ENCODE peak calls at places on chromosomes 1 and 21, in six cellular contexts. One of them, this sample, is unnamed.
A peak's percentile ranks its signal among the peaks of the same experiment; 100 is the strongest.

GRCh38 chr21:34279285-34279684 is 84.5 kb upstream of the KCNE2 start:
- DNase-seq in GM10248: no peak
- DNase-seq in B cell: no peak
- DNase-seq in H9: no peak
- DNase-seq in CD8-positive, alpha-beta T cell: no peak
- DNase-seq in uterus: no peak
- DNase-seq in this sample: no peak

GRCh38 chr1:115052454-115053083 is 22.9 kb downstream of the TSHB start:
- DNase-seq in GM10248: peak; percentile 54
- DNase-seq in B cell: peak; percentile 59
- DNase-seq in H9: peak; percentile 68
- DNase-seq in CD8-positive, alpha-beta T cell: peak; percentile 62
- DNase-seq in uterus: peak; percentile 43
- DNase-seq in this sample: no peak

GRCh38 chr1:108016451-108016920 is 51.5 kb upstream of the VAV3 start:
- DNase-seq in GM10248: no peak
- DNase-seq in B cell: no peak
- DNase-seq in H9: no peak
- DNase-seq in CD8-positive, alpha-beta T cell: no peak
- DNase-seq in uterus: no peak
- DNase-seq in this sample: no peak

GRCh38 chr1:67367370-67368345 is 60.0 kb downstream of the IL12RB2 start:
- DNase-seq in GM10248: no peak
- DNase-seq in B cell: no peak
- DNase-seq in H9: no peak
- DNase-seq in CD8-positive, alpha-beta T cell: no peak
- DNase-seq in uterus: peak; percentile 21
- DNase-seq in this sample: no peak

GRCh38 chr1:39425634-39426033 is 65.8 kb upstream of the BMP8A start:
- DNase-seq in GM10248: no peak
- DNase-seq in B cell: no peak
- DNase-seq in H9: no peak
- DNase-seq in CD8-positive, alpha-beta T cell: no peak
- DNase-seq in uterus: no peak
- DNase-seq in this sample: no peak

GRCh38 chr1:3702528-3702927 is 49.7 kb upstream of the CCDC27 start:
- DNase-seq in GM10248: no peak
- DNase-seq in B cell: no peak
- DNase-seq in H9: no peak
- DNase-seq in CD8-positive, alpha-beta T cell: no peak
- DNase-seq in uterus: no peak
- DNase-seq in this sample: no peak

GRCh38 chr21:45309069-45309521 is 21.4 kb upstream of the POFUT2 start:
- DNase-seq in GM10248: no peak
- DNase-seq in B cell: no peak
- DNase-seq in H9: peak; percentile 84
- DNase-seq in CD8-positive, alpha-beta T cell: peak; percentile 49
- DNase-seq in uterus: no peak
- DNase-seq in this sample: no peak

GRCh38 chr1:240100351-240100750 is 8.7 kb downstream of the FMN2 start:
- DNase-seq in GM10248: no peak
- DNase-seq in B cell: no peak
- DNase-seq in H9: no peak
- DNase-seq in CD8-positive, alpha-beta T cell: no peak
- DNase-seq in uterus: no peak
- DNase-seq in this sample: no peak

GRCh38 chr1:6301526-6301925 is 40.6 kb upstream of the GPR153 start:
- DNase-seq in GM10248: no peak
- DNase-seq in B cell: no peak
- DNase-seq in H9: no peak
- DNase-seq in CD8-positive, alpha-beta T cell: no peak
- DNase-seq in uterus: no peak
- DNase-seq in this sample: no peak

GRCh38 chr1:209733409-209734192 is 22.3 kb upstream of the TRAF3IP3 start:
- DNase-seq in GM10248: no peak
- DNase-seq in B cell: no peak
- DNase-seq in H9: no peak
- DNase-seq in CD8-positive, alpha-beta T cell: no peak
- DNase-seq in uterus: no peak
- DNase-seq in this sample: no peak

GRCh38 chr1:175078629-175079028 is 11.0 kb downstream of the TNN start:
- DNase-seq in GM10248: no peak
- DNase-seq in B cell: no peak
- DNase-seq in H9: no peak
- DNase-seq in CD8-positive, alpha-beta T cell: no peak
- DNase-seq in uterus: no peak
- DNase-seq in this sample: no peak

GRCh38 chr1:179661018-179661417 is 69.4 kb downstream of the TDRD5 start:
- DNase-seq in GM10248: no peak
- DNase-seq in B cell: no peak
- DNase-seq in H9: no peak
- DNase-seq in CD8-positive, alpha-beta T cell: no peak
- DNase-seq in uterus: no peak
- DNase-seq in this sample: no peak

GRCh38 chr1:32749726-32750224 is 47.2 kb upstream of the SYNC start:
- DNase-seq in GM10248: no peak
- DNase-seq in B cell: no peak
- DNase-seq in H9: no peak
- DNase-seq in CD8-positive, alpha-beta T cell: no peak
- DNase-seq in uterus: no peak
- DNase-seq in this sample: no peak

GRCh38 chr1:192852001-192852400 is 43.2 kb downstream of the RGS2 start:
- DNase-seq in GM10248: no peak
- DNase-seq in B cell: no peak
- DNase-seq in H9: no peak
- DNase-seq in CD8-positive, alpha-beta T cell: no peak
- DNase-seq in uterus: no peak
- DNase-seq in this sample: peak; percentile 36

GRCh38 chr1:183234660-183235476 is 48.8 kb downstream of the LAMC2 start:
- DNase-seq in GM10248: no peak
- DNase-seq in B cell: no peak
- DNase-seq in H9: peak; percentile 70
- DNase-seq in CD8-positive, alpha-beta T cell: no peak
- DNase-seq in uterus: peak; percentile 92
- DNase-seq in this sample: no peak

GRCh38 chr1:233157245-233157644 is 138.3 kb downstream of the PCNX2 start:
- DNase-seq in GM10248: no peak
- DNase-seq in B cell: no peak
- DNase-seq in H9: no peak
- DNase-seq in CD8-positive, alpha-beta T cell: no peak
- DNase-seq in uterus: no peak
- DNase-seq in this sample: no peak

GRCh38 chr21:46119565-46120271 is 21.8 kb downstream of the COL6A2 start:
- DNase-seq in GM10248: no peak
- DNase-seq in B cell: no peak
- DNase-seq in H9: peak; percentile 20
- DNase-seq in CD8-positive, alpha-beta T cell: no peak
- DNase-seq in uterus: peak; percentile 13
- DNase-seq in this sample: peak; percentile 12

GRCh38 chr1:71196685-71197084 is 115.8 kb upstream of the ZRANB2 start:
- DNase-seq in GM10248: no peak
- DNase-seq in B cell: no peak
- DNase-seq in H9: no peak
- DNase-seq in CD8-positive, alpha-beta T cell: no peak
- DNase-seq in uterus: no peak
- DNase-seq in this sample: no peak

GRCh38 chr1:117173006-117173405 is 37.7 kb downstream of the VTCN1 start:
- DNase-seq in GM10248: no peak
- DNase-seq in B cell: no peak
- DNase-seq in H9: no peak
- DNase-seq in CD8-positive, alpha-beta T cell: no peak
- DNase-seq in uterus: no peak
- DNase-seq in this sample: no peak

GRCh38 chr1:111621050-111621449 is 1.5 kb downstream of the RAP1A start:
- DNase-seq in GM10248: no peak
- DNase-seq in B cell: no peak
- DNase-seq in H9: no peak
- DNase-seq in CD8-positive, alpha-beta T cell: no peak
- DNase-seq in uterus: no peak
- DNase-seq in this sample: no peak

GRCh38 chr21:31490471-31490870 is 146.4 kb upstream of the TIAM1 start:
- DNase-seq in GM10248: no peak
- DNase-seq in B cell: no peak
- DNase-seq in H9: no peak
- DNase-seq in CD8-positive, alpha-beta T cell: no peak
- DNase-seq in uterus: no peak
- DNase-seq in this sample: no peak

GRCh38 chr1:63867429-63868176 is 93.8 kb downstream of the ROR1 start:
- DNase-seq in GM10248: no peak
- DNase-seq in B cell: no peak
- DNase-seq in H9: no peak
- DNase-seq in CD8-positive, alpha-beta T cell: no peak
- DNase-seq in uterus: peak; percentile 76
- DNase-seq in this sample: no peak

GRCh38 chr1:201648066-201648910 is 109.4 kb downstream of the NAV1 start:
- DNase-seq in GM10248: no peak
- DNase-seq in B cell: no peak
- DNase-seq in H9: peak; percentile 65
- DNase-seq in CD8-positive, alpha-beta T cell: no peak
- DNase-seq in uterus: peak; percentile 56
- DNase-seq in this sample: peak; percentile 86

GRCh38 chr1:177780096-177780700 is 189.7 kb downstream of the SEC16B start:
- DNase-seq in GM10248: peak; percentile 18
- DNase-seq in B cell: no peak
- DNase-seq in H9: no peak
- DNase-seq in CD8-positive, alpha-beta T cell: no peak
- DNase-seq in uterus: no peak
- DNase-seq in this sample: peak; percentile 36

GRCh38 chr1:54757833-54758232 is 6.5 kb downstream of the PARS2 start:
- DNase-seq in GM10248: no peak
- DNase-seq in B cell: no peak
- DNase-seq in H9: no peak
- DNase-seq in CD8-positive, alpha-beta T cell: no peak
- DNase-seq in uterus: no peak
- DNase-seq in this sample: peak; percentile 7

GRCh38 chr1:66351474-66351873 is 182.5 kb upstream of the SGIP1 start:
- DNase-seq in GM10248: no peak
- DNase-seq in B cell: no peak
- DNase-seq in H9: no peak
- DNase-seq in CD8-positive, alpha-beta T cell: no peak
- DNase-seq in uterus: no peak
- DNase-seq in this sample: no peak

GRCh38 chr1:35192853-35193664 is at the start of gene SFPQ:
- DNase-seq in GM10248: peak; percentile 99
- DNase-seq in B cell: peak; percentile 96
- DNase-seq in H9: peak; percentile 99
- DNase-seq in CD8-positive, alpha-beta T cell: peak; percentile 97
- DNase-seq in uterus: peak; percentile 98
- DNase-seq in this sample: peak; percentile 93

GRCh38 chr1:155086856-155087535 is 8.4 kb downstream of the EFNA3 start:
- DNase-seq in GM10248: no peak
- DNase-seq in B cell: peak; percentile 17
- DNase-seq in H9: no peak
- DNase-seq in CD8-positive, alpha-beta T cell: no peak
- DNase-seq in uterus: no peak
- DNase-seq in this sample: no peak
- TF ChIP-seq CTCF in GM10248: no peak
- TF ChIP-seq CTCF in B cell: no peak
- TF ChIP-seq CTCF in H9: no peak
- TF ChIP-seq CTCF in CD8-positive, alpha-beta T cell: no peak
- TF ChIP-seq CTCF in uterus: no peak
- TF ChIP-seq CTCF in this sample: no peak

DNA sequence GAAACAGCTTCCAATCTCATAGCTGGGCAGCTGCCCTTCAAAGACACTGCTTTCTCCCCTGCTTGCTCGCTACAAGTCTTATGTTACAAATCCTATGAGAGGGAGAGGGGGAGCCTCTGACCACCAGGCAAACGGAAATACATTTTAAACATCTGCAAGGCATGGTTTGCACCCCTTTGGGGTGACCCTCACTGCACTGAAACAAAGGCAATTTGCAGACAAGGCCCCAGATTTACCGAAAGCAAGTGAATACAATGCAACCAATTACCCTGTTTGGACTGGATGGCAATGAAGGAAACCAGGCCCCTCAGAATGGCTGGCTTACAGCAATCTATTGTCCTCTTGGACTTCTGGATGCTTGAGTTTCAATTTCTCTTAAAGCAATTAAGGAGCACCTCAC is 11.8 kb upstream of the ATP13A2 start:
- DNase-seq in GM10248: no peak
- DNase-seq in B cell: no peak
- DNase-seq in H9: no peak
- DNase-seq in CD8-positive, alpha-beta T cell: no peak
- DNase-seq in uterus: no peak
- DNase-seq in this sample: no peak
- TF ChIP-seq CTCF in GM10248: no peak
- TF ChIP-seq CTCF in B cell: no peak
- TF ChIP-seq CTCF in H9: peak; percentile 52
- TF ChIP-seq CTCF in CD8-positive, alpha-beta T cell: no peak
- TF ChIP-seq CTCF in uterus: no peak
- TF ChIP-seq CTCF in this sample: no peak

DNA sequence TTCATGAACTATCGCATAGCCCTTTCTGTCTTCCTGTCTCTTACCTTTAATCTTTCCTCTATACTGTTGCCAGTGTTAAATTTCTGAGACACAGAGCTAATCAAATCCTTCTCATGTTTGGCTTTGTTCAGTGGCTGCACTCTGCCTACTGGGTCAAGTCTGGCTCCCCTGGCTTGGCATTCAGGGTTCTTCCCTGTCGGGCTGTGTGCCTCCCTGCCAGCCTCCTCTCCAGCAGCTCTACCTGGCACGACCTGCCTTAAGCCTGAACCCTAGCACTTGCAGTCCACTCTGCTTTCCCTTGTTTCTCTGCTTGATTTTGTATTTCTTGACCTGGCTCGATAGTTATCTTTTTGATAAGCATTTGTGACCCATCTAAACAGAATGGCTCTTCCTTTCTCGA is 26.2 kb upstream of the GPR88 start:
- DNase-seq in GM10248: no peak
- DNase-seq in B cell: no peak
- DNase-seq in H9: no peak
- DNase-seq in CD8-positive, alpha-beta T cell: no peak
- DNase-seq in uterus: no peak
- DNase-seq in this sample: no peak
- TF ChIP-seq CTCF in GM10248: no peak
- TF ChIP-seq CTCF in B cell: no peak
- TF ChIP-seq CTCF in H9: no peak
- TF ChIP-seq CTCF in CD8-positive, alpha-beta T cell: no peak
- TF ChIP-seq CTCF in uterus: no peak
- TF ChIP-seq CTCF in this sample: no peak

GRCh38 chr21:43330306-43330881 is 96.5 kb downstream of the SIK1 start:
- DNase-seq in GM10248: no peak
- DNase-seq in B cell: no peak
- DNase-seq in H9: no peak
- DNase-seq in CD8-positive, alpha-beta T cell: no peak
- DNase-seq in uterus: no peak
- DNase-seq in this sample: no peak

GRCh38 chr21:43325968-43326367 is 101.0 kb downstream of the SIK1 start:
- DNase-seq in GM10248: no peak
- DNase-seq in B cell: peak; percentile 58
- DNase-seq in H9: no peak
- DNase-seq in CD8-positive, alpha-beta T cell: no peak
- DNase-seq in uterus: no peak
- DNase-seq in this sample: no peak

GRCh38 chr21:43328591-43329360 is 98.2 kb downstream of the SIK1 start:
- DNase-seq in GM10248: no peak
- DNase-seq in B cell: no peak
- DNase-seq in H9: no peak
- DNase-seq in CD8-positive, alpha-beta T cell: no peak
- DNase-seq in uterus: no peak
- DNase-seq in this sample: no peak

GRCh38 chr21:43329361-43330269 is 97.3 kb downstream of the SIK1 start:
- DNase-seq in GM10248: no peak
- DNase-seq in B cell: no peak
- DNase-seq in H9: no peak
- DNase-seq in CD8-positive, alpha-beta T cell: no peak
- DNase-seq in uterus: no peak
- DNase-seq in this sample: no peak

GRCh38 chr21:43328171-43328570 is 98.8 kb downstream of the SIK1 start:
- DNase-seq in GM10248: no peak
- DNase-seq in B cell: no peak
- DNase-seq in H9: no peak
- DNase-seq in CD8-positive, alpha-beta T cell: no peak
- DNase-seq in uterus: no peak
- DNase-seq in this sample: no peak
- TF ChIP-seq CTCF in GM10248: no peak
- TF ChIP-seq CTCF in B cell: no peak
- TF ChIP-seq CTCF in H9: no peak
- TF ChIP-seq CTCF in CD8-positive, alpha-beta T cell: no peak
- TF ChIP-seq CTCF in uterus: no peak
- TF ChIP-seq CTCF in this sample: no peak